ENCODE peak calls at places on chromosomes 6 and 20, in eight cellular contexts. H is AG04450; I is amniotic stem cell; F is NCI-H1436; M is cardiac septum; O is activated CD4-positive, alpha-beta T cell treated with anti-CD3 and anti-CD28 coated beads, Interleukin-2, amount 50 U/mL, for 48 hours; A is NCI-H1092 treated with DMSO at 0.1 percent for 48 hours; G is nucleus accumbens. C is an unnamed sample.
A peak's percentile ranks its signal among the peaks of the same experiment; 100 is the strongest.

GRCh38 chr6:84777888-84778287 is 13.5 kb upstream of the TBX18 start:
- DNase-seq in H (no peak), I (no peak), F (no peak), M (no peak), O (no peak), A (no peak), G (no peak), C (no peak)

GRCh38 chr6:120844084-120844483 is 490.2 kb downstream of the TBC1D32 start:
- DNase-seq in H (no peak), I (no peak), F (no peak), M (no peak), O (no peak), A (no peak), G (no peak), C (no peak)

GRCh38 chr20:42589976-42590639 is 599.6 kb downstream of the PTPRT start:
- DNase-seq in H (no peak), I (no peak), F (no peak), M (no peak), O (no peak), A (no peak), G (no peak), C (no peak)

GRCh38 chr6:146913842-146914562 is 290.2 kb upstream of the STXBP5 start:
- DNase-seq in H (peak; percentile 97), I (peak; percentile 88), F (no peak), M (peak; percentile 86), O (no peak), A (no peak), G (peak; percentile 41), C (no peak)

GRCh38 chr6:3999800-4000661 is 78.9 kb downstream of the FAM217A start:
- DNase-seq in H (no peak), I (no peak), F (no peak), M (no peak), O (no peak), A (no peak), G (no peak), C (no peak)

GRCh38 chr20:6180531-6180930 is 57.7 kb upstream of the FERMT1 start:
- DNase-seq in H (no peak), I (no peak), F (no peak), M (no peak), O (no peak), A (no peak), G (no peak), C (no peak)

GRCh38 chr6:159094444-159095252 is 49.9 kb upstream of the TAGAP start:
- DNase-seq in H (no peak), I (no peak), F (no peak), M (no peak), O (peak; percentile 67), A (no peak), G (no peak), C (peak; percentile 96)

GRCh38 chr20:32189691-32190607 is 17.6 kb downstream of the PLAGL2 start:
- DNase-seq in H (no peak), I (no peak), F (peak; percentile 24), M (no peak), O (peak; percentile 67), A (peak; percentile 64), G (peak; percentile 65), C (no peak)